ENCODE peak calls at places on chromosome 7, in seven cellular contexts. J is ovary, O is A549, V is testis, N is suprapubic skin, M is IMR-90, T is tibial nerve. Z is an unnamed sample.
A peak's percentile ranks its signal among the peaks of the same experiment; 100 is the strongest.

GRCh38 chr7:4159761-4160554 is 522.1 kb upstream of the FOXK1 start:
- DNase-seq in N (no peak), M (no peak), T (no peak), V (no peak), J (no peak), O (no peak), Z (no peak)

GRCh38 chr7:63112764-63113712 is 885.6 kb upstream of the ZNF722 start:
- DNase-seq in T (no peak), O (no peak), V (peak; percentile 50), J (no peak), N (no peak), M (no peak), Z (no peak)

GRCh38 chr7:157211710-157212109 is 73.0 kb downstream of the UBE3C start:
- DNase-seq in N (no peak), J (no peak), V (no peak), T (no peak), M (peak; percentile 96), O (no peak), Z (no peak)

GRCh38 chr7:157000047-157000726 is 10.3 kb downstream of the MNX1 start:
- DNase-seq in V (peak; percentile 13), T (no peak), O (no peak), N (no peak), M (no peak), J (no peak), Z (no peak)

GRCh38 chr7:42212541-42213090 is 24.4 kb downstream of the GLI3 start:
- DNase-seq in J (no peak), T (no peak), V (no peak), M (no peak), N (no peak), O (no peak), Z (no peak)

GRCh38 chr7:157428554-157428945 is 91.7 kb downstream of the DNAJB6 start:
- DNase-seq in J (no peak), T (no peak), M (no peak), O (no peak), V (no peak), N (peak; percentile 50), Z (peak; percentile 13)

GRCh38 chr7:2523941-2524807 is 4.6 kb downstream of the LFNG start:
- DNase-seq in M (peak; percentile 41), V (peak; percentile 91), N (no peak), T (no peak), J (peak; percentile 48), O (peak; percentile 44), Z (peak; percentile 84)

GRCh38 chr7:151821806-151822540 is 54.9 kb downstream of the PRKAG2 start:
- DNase-seq in O (no peak), N (no peak), V (no peak), M (no peak), T (no peak), J (no peak), Z (no peak)

GRCh38 chr7:95045236-95045923 is 138.0 kb downstream of the PPP1R9A start:
- DNase-seq in O (no peak), J (no peak), T (no peak), N (no peak), V (peak; percentile 62), M (no peak), Z (no peak)

GRCh38 chr7:135109976-135110375 is 37.9 kb upstream of the TMEM140 start:
- DNase-seq in V (no peak), O (no peak), J (no peak), T (no peak), M (no peak), N (no peak), Z (no peak)

GRCh38 chr7:28406192-28406591 is 6.1 kb upstream of the CREB5 start:
- DNase-seq in M (no peak), T (no peak), O (no peak), V (peak; percentile 16), J (peak; percentile 15), N (no peak), Z (no peak)

GRCh38 chr7:132164558-132165130 is 411.6 kb downstream of the PLXNA4 start:
- DNase-seq in N (no peak), M (no peak), V (no peak), T (no peak), O (no peak), J (no peak), Z (no peak)

GRCh38 chr7:52726493-52726892 is 308.9 kb upstream of the POM121L12 start:
- DNase-seq in N (no peak), V (no peak), O (no peak), J (no peak), T (no peak), M (no peak), Z (no peak)

GRCh38 chr7:41930538-41931262 is 227.8 kb upstream of the INHBA start:
- DNase-seq in O (no peak), V (no peak), T (no peak), M (peak; percentile 61), J (no peak), N (no peak), Z (no peak)

GRCh38 chr7:141071260-141071854 is 2.5 kb upstream of the TMEM178B start:
- DNase-seq in M (no peak), V (peak; percentile 45), T (no peak), N (no peak), J (no peak), O (peak; percentile 23), Z (no peak)

GRCh38 chr7:156585926-156586325 is 54.6 kb upstream of the RNF32 start:
- DNase-seq in J (no peak), T (no peak), N (no peak), V (no peak), M (no peak), O (no peak), Z (no peak)

GRCh38 chr7:145313601-145314000 is 477.7 kb upstream of the TPK1 start:
- DNase-seq in O (no peak), N (no peak), J (no peak), V (no peak), M (no peak), T (no peak), Z (no peak)

GRCh38 chr7:105776068-105776790 is 100.2 kb downstream of the ATXN7L1 start:
- DNase-seq in O (peak; percentile 67), N (no peak), J (peak; percentile 84), T (peak; percentile 50), M (peak; percentile 100), V (peak; percentile 69), Z (no peak)

GRCh38 chr7:140404565-140405080 is 765 bp downstream of the RAB19 start:
- DNase-seq in V (no peak), N (no peak), T (no peak), M (no peak), J (no peak), O (no peak), Z (no peak)

DNA sequence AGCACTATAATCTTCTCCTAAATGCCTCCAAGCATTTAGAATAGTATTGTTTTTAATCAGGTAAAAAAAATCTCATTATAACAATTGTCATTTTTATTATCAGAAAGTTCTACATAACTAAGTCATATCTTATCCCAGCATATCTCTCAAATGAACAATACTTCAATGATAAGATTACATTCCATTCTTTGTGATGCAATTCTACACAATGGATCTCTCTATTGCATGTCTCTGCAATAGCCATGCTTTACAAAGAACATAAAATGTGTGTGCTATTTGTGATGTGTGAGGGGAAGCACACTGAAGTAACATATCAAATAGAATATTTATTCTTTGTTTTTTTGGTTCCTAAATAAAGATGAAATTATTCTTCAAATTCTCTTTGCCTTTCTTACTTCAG is 195.7 kb downstream of the TSPAN12 start:
- DNase-seq in J (no peak), V (no peak), O (no peak), N (no peak), M (no peak), T (no peak), Z (no peak)
- H3K4me3 ChIP-seq in J (no peak overlapping the region), V (no peak overlapping the region), O (no peak overlapping the region), N (no peak overlapping the region), M (no peak overlapping the region), T (no peak overlapping the region), Z (no peak overlapping the region)

DNA sequence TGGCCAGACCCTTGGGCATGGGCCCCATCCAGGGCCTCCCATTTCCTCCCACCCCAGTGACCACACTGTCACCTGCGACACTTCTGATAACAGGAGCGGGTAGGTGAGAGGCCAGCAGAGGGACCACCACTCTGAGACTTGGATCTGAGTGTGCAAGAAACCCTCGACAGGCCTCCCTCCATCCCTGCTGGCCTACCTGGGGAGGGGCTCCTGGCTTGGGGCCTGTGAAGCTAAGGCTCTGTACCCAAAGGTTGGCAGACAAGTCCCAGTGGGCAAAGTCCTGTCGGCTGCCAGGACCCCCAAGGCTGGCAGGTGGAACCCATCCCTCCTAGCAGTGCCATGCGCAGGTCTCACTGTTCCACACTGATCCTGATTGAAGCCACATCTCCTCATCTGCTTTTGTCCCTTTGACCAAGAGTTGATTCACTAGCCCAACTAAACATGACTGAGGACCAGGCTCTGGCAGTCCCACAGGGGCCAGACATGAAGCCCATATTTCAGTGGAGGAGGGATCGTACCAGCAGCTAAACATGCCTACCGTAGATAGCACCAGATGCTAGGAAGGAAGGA is 1.2 kb upstream of the PGAM2 start:
- DNase-seq in O (no peak), J (no peak), V (no peak), T (no peak), N (peak; percentile 64), M (no peak), Z (peak; percentile 45)
- TF ChIP-seq POLR2A in O (no peak), J (no peak), V (no peak), T (no peak), N (no peak), M (no peak), Z (no peak)

GRCh38 chr7:155466814-155467675 is 9.1 kb downstream of the EN2 start:
- DNase-seq in O (no peak), T (no peak), J (no peak), V (no peak), M (no peak), N (no peak), Z (no peak)

GRCh38 chr7:155467846-155468821 is 10.2 kb downstream of the EN2 start:
- DNase-seq in J (no peak), V (no peak), T (no peak), M (no peak), N (no peak), O (no peak), Z (no peak)

GRCh38 chr7:155464948-155465739 is 7.2 kb downstream of the EN2 start:
- DNase-seq in V (no peak), O (no peak), N (no peak), M (no peak), T (no peak), J (no peak), Z (no peak)

GRCh38 chr7:155465761-155466141 is 7.8 kb downstream of the EN2 start:
- DNase-seq in V (no peak), T (no peak), O (no peak), M (no peak), J (no peak), N (no peak), Z (no peak)

DNA sequence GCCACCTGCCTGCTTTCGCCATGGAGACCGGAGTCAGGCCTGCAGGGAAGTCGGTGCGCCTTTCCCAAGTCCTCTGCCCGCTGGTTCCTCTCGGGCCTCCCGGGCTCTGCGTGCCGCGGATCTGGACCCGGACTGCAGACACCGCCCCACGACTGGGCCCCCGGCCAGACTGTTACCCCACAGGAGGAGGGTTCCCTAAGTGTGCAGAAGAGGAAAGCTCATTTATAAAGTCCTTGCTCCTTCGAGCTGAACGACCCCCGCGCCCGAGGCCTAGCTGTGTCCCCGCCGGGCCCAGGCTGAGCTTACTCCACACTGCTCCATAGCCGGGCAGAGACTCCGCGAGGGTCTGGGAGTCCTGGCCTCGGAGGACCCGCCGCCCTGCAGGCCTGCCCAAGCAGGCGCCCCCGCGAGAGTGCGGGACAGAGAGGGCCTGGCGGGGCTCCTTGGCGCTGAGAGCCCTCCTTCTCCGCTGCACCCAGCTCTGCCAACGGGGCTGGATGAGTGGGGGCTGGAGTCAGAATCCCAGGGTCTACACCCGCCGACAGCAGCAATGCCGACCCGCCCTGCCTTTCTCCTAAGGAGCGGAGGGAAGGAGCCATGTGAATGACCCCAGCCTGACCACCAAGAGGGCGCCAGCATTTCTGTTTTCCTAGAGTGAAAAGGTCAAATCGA is 8.3 kb downstream of the EN2 start:
- DNase-seq in T (no peak), M (no peak), O (no peak), J (no peak), V (no peak), N (no peak), Z (no peak)
- H3K4me3 ChIP-seq in T (no peak overlapping the region), M (no peak overlapping the region), O (no peak overlapping the region), J (no peak overlapping the region), V (no peak overlapping the region), N (peak overlapping the region; percentile 0), Z (no peak overlapping the region)

GRCh38 chr7:519974-520458 is 370 bp upstream of the PDGFA start:
- DNase-seq in M (peak; percentile 36), O (peak; percentile 63), V (no peak), J (no peak), T (no peak), N (no peak), Z (peak; percentile 58)
- TF ChIP-seq POLR2A in M (no peak), O (peak; percentile 18), V (no peak), J (no peak), T (no peak), N (no peak), Z (no peak)

Z was measured in right lobe of liver.